ENCODE peak calls at places on chromosomes 4 and X, in ten cellular contexts. K is right lobe of liver, Q is cardiac fibroblast, H is K562, J is choroid plexus epithelial cell, L is brain microvascular endothelial cell, M is osteoblast, T is epithelial cell of esophagus, S is left lung, B is stomach. A is an unnamed sample.

GRCh38 chr4:10164877-10165283 is 48.3 kb upstream of the WDR1 start:
- DNase-seq in M (peak; percentile 84), S (no peak), B (peak; percentile 37), J (peak; percentile 70), H (peak; percentile 68), T (peak; percentile 56), L (peak; percentile 24), K (peak; percentile 30), Q (peak; percentile 77), A (no peak)

GRCh38 chr4:170271723-170272122 is 182.0 kb upstream of the AADAT start:
- DNase-seq in B (no peak), H (no peak), Q (no peak), T (no peak), K (no peak), M (no peak), L (no peak), J (peak; percentile 11), S (no peak), A (no peak)

GRCh38 chr4:59455751-59456150 is 1744.4 kb upstream of the ADGRL3 start:
- DNase-seq in L (no peak), S (no peak), K (no peak), H (no peak), J (peak; percentile 24), Q (no peak), M (no peak), B (no peak), T (no peak), A (no peak)

GRCh38 chrX:8988456-8988855 is 45.5 kb downstream of the FAM9B start:
- DNase-seq in J (peak; percentile 38), T (peak; percentile 88), L (peak; percentile 10), K (peak; percentile 40), M (peak; percentile 38), S (no peak), H (no peak), B (no peak), Q (peak; percentile 55), A (no peak)

GRCh38 chr4:136277741-136278140 is 1254.6 kb downstream of the PCDH18 start:
- DNase-seq in K (no peak), L (no peak), B (no peak), M (no peak), S (no peak), T (no peak), H (no peak), Q (no peak), J (no peak), A (no peak)

GRCh38 chr4:104404384-104404783 is 90.3 kb downstream of the CXXC4 start:
- DNase-seq in K (no peak), L (no peak), T (no peak), J (no peak), S (no peak), Q (no peak), M (no peak), H (no peak), B (no peak), A (no peak)

GRCh38 chr4:128347930-128348660 is 60.5 kb upstream of the PGRMC2 start:
- DNase-seq in H (no peak), S (no peak), M (no peak), B (no peak), K (no peak), L (peak; percentile 42), T (no peak), Q (peak; percentile 55), J (peak; percentile 75), A (no peak)

GRCh38 chr4:56674984-56675383 is 6.1 kb downstream of the HOPX start:
- DNase-seq in J (no peak), H (no peak), L (peak; percentile 43), K (no peak), B (no peak), Q (peak; percentile 35), T (no peak), M (peak; percentile 83), S (no peak), A (no peak)

GRCh38 chrX:70998402-70999027 is 67.6 kb upstream of the SLC7A3 start:
- DNase-seq in K (no peak), M (no peak), L (peak; percentile 16), J (peak; percentile 66), Q (peak; percentile 73), B (no peak), T (peak; percentile 85), S (no peak), H (no peak), A (no peak)

GRCh38 chr4:123788577-123788976 is 392.0 kb downstream of the SPRY1 start:
- DNase-seq in S (no peak), J (peak; percentile 66), M (no peak), K (no peak), T (no peak), L (no peak), Q (peak; percentile 43), H (no peak), B (no peak), A (no peak)

GRCh38 chrX:9471571-9471985 is 6.7 kb downstream of the TBL1X start:
- DNase-seq in S (no peak), L (no peak), J (peak; percentile 55), Q (no peak), T (no peak), K (no peak), M (no peak), B (no peak), H (no peak), A (no peak)

GRCh38 chr4:26191353-26191752 is 129.5 kb upstream of the RBPJ start:
- DNase-seq in J (no peak), H (no peak), Q (no peak), T (no peak), S (no peak), B (no peak), K (no peak), L (no peak), M (no peak), A (no peak)

GRCh38 chr4:177375372-177375771 is 65.7 kb downstream of the NEIL3 start:
- DNase-seq in J (no peak), S (no peak), Q (no peak), K (no peak), L (no peak), T (no peak), M (peak; percentile 68), H (no peak), B (no peak), A (no peak)

GRCh38 chr4:173651651-173652282 is 121.7 kb upstream of the HAND2 start:
- DNase-seq in K (no peak), L (no peak), B (no peak), T (no peak), Q (no peak), M (no peak), H (no peak), S (no peak), J (no peak), A (no peak)

GRCh38 chr4:27684501-27685077 is 823.9 kb downstream of the STIM2 start:
- DNase-seq in Q (peak; percentile 43), K (peak; percentile 44), L (peak; percentile 53), M (no peak), B (peak; percentile 57), T (peak; percentile 84), J (peak; percentile 71), H (no peak), S (no peak), A (peak; percentile 34)

GRCh38 chr4:68271851-68272756 is 26.6 kb upstream of the TMPRSS11B start:
- DNase-seq in K (no peak), B (no peak), T (peak; percentile 66), J (peak; percentile 83), H (peak; percentile 27), S (no peak), M (peak; percentile 74), L (peak; percentile 35), Q (peak; percentile 76), A (no peak)

GRCh38 chrX:110964761-110965160 is 131.2 kb upstream of the PAK3 start:
- DNase-seq in S (peak; percentile 20), Q (no peak), H (no peak), K (no peak), M (no peak), L (no peak), J (no peak), B (peak; percentile 33), T (no peak), A (no peak)

GRCh38 chr4:146342600-146343192 is 128.4 kb downstream of the REELD1 start:
- DNase-seq in M (no peak), Q (peak; percentile 66), L (peak; percentile 39), T (peak; percentile 61), K (no peak), S (no peak), B (no peak), H (peak; percentile 25), J (peak; percentile 72), A (no peak)

GRCh38 chr4:100340534-100341364 is 150.5 kb upstream of the DDIT4L start:
- DNase-seq in M (no peak), K (no peak), J (peak; percentile 66), T (no peak), H (no peak), Q (peak; percentile 31), L (peak; percentile 31), B (no peak), S (no peak), A (no peak)

GRCh38 chrX:129726307-129727111 is 12.3 kb upstream of the XPNPEP2 start:
- DNase-seq in L (peak; percentile 51), T (peak; percentile 64), Q (peak; percentile 75), J (peak; percentile 68), S (no peak), H (peak; percentile 50), K (peak; percentile 59), M (peak; percentile 88), B (peak; percentile 65), A (peak; percentile 61)

GRCh38 chr4:65482410-65482809 is 187.9 kb downstream of the EPHA5 start:
- DNase-seq in S (no peak), J (peak; percentile 73), M (no peak), T (peak; percentile 75), B (no peak), Q (peak; percentile 14), H (no peak), K (no peak), L (peak; percentile 66), A (no peak)

GRCh38 chrX:49184294-49185061 is 1.7 kb downstream of the PRICKLE3 start:
- DNase-seq in T (peak; percentile 93), M (peak; percentile 96), S (peak; percentile 92), L (peak; percentile 83), H (peak; percentile 80), J (peak; percentile 90), K (peak; percentile 75), Q (peak; percentile 92), B (peak; percentile 93), A (peak; percentile 80)
- TF ChIP-seq CTCF in T (no peak), M (no peak), S (no peak), L (no peak), H (peak; percentile 9), J (no peak), K (no peak), Q (no peak), B (no peak), A (no peak)

GRCh38 chrX:68685722-68686683 is 38.5 kb downstream of the STARD8 start:
- DNase-seq in T (peak; percentile 17), J (peak; percentile 65), H (peak; percentile 50), M (no peak), K (peak; percentile 56), B (no peak), L (peak; percentile 32), S (peak; percentile 88), Q (peak; percentile 82), A (no peak)
- TF ChIP-seq CTCF in T (no peak), J (peak; percentile 45), H (peak; percentile 41), M (peak; percentile 32), K (no peak), B (no peak), L (peak; percentile 44), S (no peak), Q (peak; percentile 32), A (no peak)

GRCh38 chr4:83961575-83961974 is 425.7 kb downstream of the GPAT3 start:
- DNase-seq in K (no peak), J (peak; percentile 52), H (no peak), B (no peak), Q (peak; percentile 4), L (peak; percentile 31), T (peak; percentile 43), M (no peak), S (no peak), A (no peak)
- TF ChIP-seq CTCF in K (no peak), J (peak; percentile 46), H (peak; percentile 21), B (no peak), Q (peak; percentile 24), L (peak; percentile 13), T (peak; percentile 38), M (peak; percentile 38), S (no peak), A (no peak)

GRCh38 chr4:7189475-7190277 is 2.7 kb upstream of the SORCS2 start:
- DNase-seq in J (no peak), K (no peak), H (no peak), T (no peak), M (peak; percentile 65), L (no peak), Q (no peak), S (no peak), B (no peak), A (no peak)
- TF ChIP-seq CTCF in J (no peak), K (peak; percentile 22), H (no peak), T (no peak), M (no peak), L (peak; percentile 8), Q (no peak), S (no peak), B (no peak), A (no peak)